ENCODE peak calls at places on chromosomes 6 and 20, in six cellular contexts. One of them, this sample, is unnamed.

GRCh38 chr6:1390071-1390804 is 862 bp downstream of the FOXF2 start:
- DNase-seq in NCI-H82: peak
- DNase-seq in putamen: no peak
- DNase-seq in GM12891: no peak
- DNase-seq in endothelial cell of umbilical vein: peak
- DNase-seq in NCI-H2029 treated with DMSO at 0.1 percent for 48 hours: no peak
- DNase-seq in this sample: peak

GRCh38 chr20:31721408-31722332 is 998 bp downstream of the BCL2L1 start:
- DNase-seq in NCI-H82: peak
- DNase-seq in putamen: no peak
- DNase-seq in NCI-H2029 treated with DMSO at 0.1 percent for 48 hours: no peak
- DNase-seq in GM12891: no peak
- DNase-seq in endothelial cell of umbilical vein: peak
- DNase-seq in this sample: peak

GRCh38 chr20:34979366-34980153 is 23.9 kb downstream of the MYH7B start:
- DNase-seq in endothelial cell of umbilical vein: no peak
- DNase-seq in NCI-H82: peak
- DNase-seq in putamen: no peak
- DNase-seq in GM12891: no peak
- DNase-seq in NCI-H2029 treated with DMSO at 0.1 percent for 48 hours: no peak
- DNase-seq in this sample: no peak

GRCh38 chr6:166534658-166535406 is 51.6 kb downstream of the RAMACL start:
- DNase-seq in GM12891: no peak
- DNase-seq in putamen: peak
- DNase-seq in NCI-H82: no peak
- DNase-seq in NCI-H2029 treated with DMSO at 0.1 percent for 48 hours: no peak
- DNase-seq in endothelial cell of umbilical vein: no peak
- DNase-seq in this sample: no peak

GRCh38 chr6:127641905-127642304 is 64.9 kb downstream of the C6orf58 start:
- DNase-seq in putamen: peak
- DNase-seq in NCI-H82: peak
- DNase-seq in endothelial cell of umbilical vein: peak
- DNase-seq in GM12891: peak
- DNase-seq in NCI-H2029 treated with DMSO at 0.1 percent for 48 hours: no peak
- DNase-seq in this sample: peak

GRCh38 chr6:30158475-30159025 is 2.5 kb downstream of the TRIM10 start:
- DNase-seq in NCI-H82: peak
- DNase-seq in endothelial cell of umbilical vein: no peak
- DNase-seq in putamen: no peak
- DNase-seq in GM12891: no peak
- DNase-seq in NCI-H2029 treated with DMSO at 0.1 percent for 48 hours: no peak
- DNase-seq in this sample: no peak

GRCh38 chr6:89068695-89069094 is 11.9 kb upstream of the PNRC1 start:
- DNase-seq in endothelial cell of umbilical vein: no peak
- DNase-seq in GM12891: no peak
- DNase-seq in putamen: no peak
- DNase-seq in NCI-H82: no peak
- DNase-seq in NCI-H2029 treated with DMSO at 0.1 percent for 48 hours: no peak
- DNase-seq in this sample: no peak

GRCh38 chr20:50221501-50222323 is 31.1 kb downstream of the CEBPB start:
- DNase-seq in putamen: no peak
- DNase-seq in NCI-H2029 treated with DMSO at 0.1 percent for 48 hours: no peak
- DNase-seq in NCI-H82: no peak
- DNase-seq in GM12891: no peak
- DNase-seq in endothelial cell of umbilical vein: no peak
- DNase-seq in this sample: no peak

GRCh38 chr20:10984294-10984693 is 310.5 kb upstream of the JAG1 start:
- DNase-seq in endothelial cell of umbilical vein: no peak
- DNase-seq in GM12891: no peak
- DNase-seq in NCI-H82: no peak
- DNase-seq in putamen: no peak
- DNase-seq in NCI-H2029 treated with DMSO at 0.1 percent for 48 hours: no peak
- DNase-seq in this sample: no peak

GRCh38 chr20:51654060-51654459 is 111.5 kb upstream of the NFATC2 start:
- DNase-seq in NCI-H82: no peak
- DNase-seq in putamen: no peak
- DNase-seq in GM12891: no peak
- DNase-seq in endothelial cell of umbilical vein: no peak
- DNase-seq in NCI-H2029 treated with DMSO at 0.1 percent for 48 hours: no peak
- DNase-seq in this sample: no peak

GRCh38 chr20:6707231-6707870 is 60.1 kb upstream of the BMP2 start:
- DNase-seq in putamen: no peak
- DNase-seq in GM12891: no peak
- DNase-seq in NCI-H82: no peak
- DNase-seq in endothelial cell of umbilical vein: no peak
- DNase-seq in NCI-H2029 treated with DMSO at 0.1 percent for 48 hours: no peak
- DNase-seq in this sample: no peak

GRCh38 chr6:100376103-100376502 is 88.6 kb downstream of the SIM1 start:
- DNase-seq in endothelial cell of umbilical vein: no peak
- DNase-seq in NCI-H82: peak
- DNase-seq in NCI-H2029 treated with DMSO at 0.1 percent for 48 hours: no peak
- DNase-seq in GM12891: no peak
- DNase-seq in putamen: no peak
- DNase-seq in this sample: no peak

GRCh38 chr6:82955841-82956240 is 109.8 kb downstream of the UBE3D start:
- DNase-seq in GM12891: no peak
- DNase-seq in endothelial cell of umbilical vein: no peak
- DNase-seq in putamen: no peak
- DNase-seq in NCI-H2029 treated with DMSO at 0.1 percent for 48 hours: no peak
- DNase-seq in NCI-H82: no peak
- DNase-seq in this sample: no peak

GRCh38 chr6:112215901-112216300 is 38.5 kb downstream of the LAMA4 start:
- DNase-seq in NCI-H2029 treated with DMSO at 0.1 percent for 48 hours: no peak
- DNase-seq in endothelial cell of umbilical vein: no peak
- DNase-seq in GM12891: no peak
- DNase-seq in putamen: no peak
- DNase-seq in NCI-H82: no peak
- DNase-seq in this sample: no peak

GRCh38 chr6:84027340-84028183 is 6.0 kb upstream of the MRAP2 start:
- DNase-seq in endothelial cell of umbilical vein: peak
- DNase-seq in putamen: no peak
- DNase-seq in GM12891: no peak
- DNase-seq in NCI-H82: no peak
- DNase-seq in NCI-H2029 treated with DMSO at 0.1 percent for 48 hours: peak
- DNase-seq in this sample: peak

GRCh38 chr6:7241709-7242645 is 71.0 kb downstream of the SSR1 start:
- DNase-seq in NCI-H2029 treated with DMSO at 0.1 percent for 48 hours: no peak
- DNase-seq in GM12891: no peak
- DNase-seq in NCI-H82: no peak
- DNase-seq in endothelial cell of umbilical vein: no peak
- DNase-seq in putamen: no peak
- DNase-seq in this sample: no peak

GRCh38 chr20:14334306-14334930 is 3.0 kb downstream of the FLRT3 start:
- DNase-seq in NCI-H82: peak
- DNase-seq in putamen: peak
- DNase-seq in NCI-H2029 treated with DMSO at 0.1 percent for 48 hours: peak
- DNase-seq in endothelial cell of umbilical vein: peak
- DNase-seq in GM12891: no peak
- DNase-seq in this sample: peak

GRCh38 chr6:149500085-149500484 is 15.3 kb upstream of the ZC3H12D start:
- DNase-seq in NCI-H2029 treated with DMSO at 0.1 percent for 48 hours: no peak
- DNase-seq in NCI-H82: peak
- DNase-seq in endothelial cell of umbilical vein: no peak
- DNase-seq in GM12891: no peak
- DNase-seq in putamen: no peak
- DNase-seq in this sample: no peak

GRCh38 chr20:23205656-23206055 is 119.5 kb upstream of the CD93 start:
- DNase-seq in NCI-H2029 treated with DMSO at 0.1 percent for 48 hours: no peak
- DNase-seq in putamen: peak
- DNase-seq in NCI-H82: no peak
- DNase-seq in endothelial cell of umbilical vein: peak
- DNase-seq in GM12891: no peak
- DNase-seq in this sample: peak

GRCh38 chr6:88376197-88376596 is 210.1 kb upstream of the CNR1 start:
- DNase-seq in putamen: no peak
- DNase-seq in GM12891: no peak
- DNase-seq in NCI-H2029 treated with DMSO at 0.1 percent for 48 hours: no peak
- DNase-seq in NCI-H82: no peak
- DNase-seq in endothelial cell of umbilical vein: peak
- DNase-seq in this sample: no peak

GRCh38 chr6:85405175-85405852 is 44.6 kb upstream of the NT5E start:
- DNase-seq in GM12891: no peak
- DNase-seq in putamen: no peak
- DNase-seq in endothelial cell of umbilical vein: no peak
- DNase-seq in NCI-H82: no peak
- DNase-seq in NCI-H2029 treated with DMSO at 0.1 percent for 48 hours: no peak
- DNase-seq in this sample: no peak

GRCh38 chr6:67812693-67813092 is 822.4 kb upstream of the ADGRB3 start:
- DNase-seq in GM12891: no peak
- DNase-seq in NCI-H2029 treated with DMSO at 0.1 percent for 48 hours: no peak
- DNase-seq in putamen: no peak
- DNase-seq in endothelial cell of umbilical vein: no peak
- DNase-seq in NCI-H82: no peak
- DNase-seq in this sample: no peak

GRCh38 chr6:52725530-52726192 is 37.6 kb downstream of the GSTA2 start:
- DNase-seq in NCI-H2029 treated with DMSO at 0.1 percent for 48 hours: peak
- DNase-seq in NCI-H82: peak
- DNase-seq in putamen: no peak
- DNase-seq in GM12891: no peak
- DNase-seq in endothelial cell of umbilical vein: no peak
- DNase-seq in this sample: peak

GRCh38 chr20:38307371-38308046 is 3.6 kb downstream of the BPI start:
- DNase-seq in NCI-H82: peak
- DNase-seq in endothelial cell of umbilical vein: no peak
- DNase-seq in putamen: no peak
- DNase-seq in GM12891: no peak
- DNase-seq in NCI-H2029 treated with DMSO at 0.1 percent for 48 hours: no peak
- DNase-seq in this sample: no peak

GRCh38 chr6:44925100-44925739 is 402.9 kb upstream of the RUNX2 start:
- DNase-seq in endothelial cell of umbilical vein: peak
- DNase-seq in GM12891: no peak
- DNase-seq in NCI-H2029 treated with DMSO at 0.1 percent for 48 hours: peak
- DNase-seq in putamen: no peak
- DNase-seq in NCI-H82: peak
- DNase-seq in this sample: no peak

GRCh38 chr6:7146079-7146828 is 38.5 kb downstream of the RREB1 start:
- DNase-seq in NCI-H2029 treated with DMSO at 0.1 percent for 48 hours: peak
- DNase-seq in endothelial cell of umbilical vein: peak
- DNase-seq in NCI-H82: peak
- DNase-seq in GM12891: no peak
- DNase-seq in putamen: no peak
- DNase-seq in this sample: peak

GRCh38 chr6:64250126-64250525 is 614.5 kb downstream of the PHF3 start:
- DNase-seq in putamen: no peak
- DNase-seq in NCI-H2029 treated with DMSO at 0.1 percent for 48 hours: no peak
- DNase-seq in NCI-H82: no peak
- DNase-seq in GM12891: no peak
- DNase-seq in endothelial cell of umbilical vein: no peak
- DNase-seq in this sample: no peak

GRCh38 chr6:3526962-3527796 is 70.3 kb upstream of the SLC22A23 start:
- DNase-seq in endothelial cell of umbilical vein: no peak
- DNase-seq in GM12891: no peak
- DNase-seq in putamen: no peak
- DNase-seq in NCI-H2029 treated with DMSO at 0.1 percent for 48 hours: no peak
- DNase-seq in NCI-H82: peak
- DNase-seq in this sample: no peak

GRCh38 chr20:37471741-37472235 is 49.3 kb upstream of the NNAT start:
- DNase-seq in GM12891: no peak
- DNase-seq in endothelial cell of umbilical vein: no peak
- DNase-seq in NCI-H82: no peak
- DNase-seq in putamen: no peak
- DNase-seq in NCI-H2029 treated with DMSO at 0.1 percent for 48 hours: no peak
- DNase-seq in this sample: no peak

GRCh38 chr6:84798257-84798656 is 33.9 kb upstream of the TBX18 start:
- DNase-seq in GM12891: no peak
- DNase-seq in putamen: no peak
- DNase-seq in NCI-H82: no peak
- DNase-seq in NCI-H2029 treated with DMSO at 0.1 percent for 48 hours: no peak
- DNase-seq in endothelial cell of umbilical vein: peak
- DNase-seq in this sample: no peak

GRCh38 chr20:41142914-41143313 is 5.6 kb downstream of the PLCG1 start:
- DNase-seq in GM12891: no peak
- DNase-seq in endothelial cell of umbilical vein: no peak
- DNase-seq in NCI-H82: no peak
- DNase-seq in putamen: no peak
- DNase-seq in NCI-H2029 treated with DMSO at 0.1 percent for 48 hours: no peak
- DNase-seq in this sample: no peak

GRCh38 chr20:61205769-61206168 is 46.3 kb upstream of the CDH4 start:
- DNase-seq in NCI-H82: no peak
- DNase-seq in NCI-H2029 treated with DMSO at 0.1 percent for 48 hours: no peak
- DNase-seq in putamen: no peak
- DNase-seq in GM12891: no peak
- DNase-seq in endothelial cell of umbilical vein: no peak
- DNase-seq in this sample: no peak

GRCh38 chr6:85726206-85726605 is 83.5 kb upstream of the SYNCRIP start:
- DNase-seq in NCI-H82: peak
- DNase-seq in putamen: no peak
- DNase-seq in NCI-H2029 treated with DMSO at 0.1 percent for 48 hours: no peak
- DNase-seq in endothelial cell of umbilical vein: no peak
- DNase-seq in GM12891: no peak
- DNase-seq in this sample: no peak

GRCh38 chr6:107154131-107154906 is 39.0 kb upstream of the BEND3 start:
- DNase-seq in NCI-H82: no peak
- DNase-seq in NCI-H2029 treated with DMSO at 0.1 percent for 48 hours: peak
- DNase-seq in endothelial cell of umbilical vein: no peak
- DNase-seq in GM12891: no peak
- DNase-seq in putamen: no peak
- DNase-seq in this sample: peak

GRCh38 chr6:4008324-4009047 is 70.5 kb downstream of the FAM217A start:
- DNase-seq in putamen: peak
- DNase-seq in NCI-H2029 treated with DMSO at 0.1 percent for 48 hours: peak
- DNase-seq in NCI-H82: peak
- DNase-seq in GM12891: no peak
- DNase-seq in endothelial cell of umbilical vein: peak
- DNase-seq in this sample: no peak

GRCh38 chr6:10555625-10556309 is 34.6 kb downstream of the GCNT2 start:
- DNase-seq in GM12891: no peak
- DNase-seq in NCI-H2029 treated with DMSO at 0.1 percent for 48 hours: peak
- DNase-seq in putamen: peak
- DNase-seq in NCI-H82: peak
- DNase-seq in endothelial cell of umbilical vein: peak
- DNase-seq in this sample: peak

GRCh38 chr6:137745321-137745720 is 121.7 kb upstream of the TNFAIP3 start:
- DNase-seq in GM12891: no peak
- DNase-seq in NCI-H2029 treated with DMSO at 0.1 percent for 48 hours: no peak
- DNase-seq in NCI-H82: no peak
- DNase-seq in putamen: no peak
- DNase-seq in endothelial cell of umbilical vein: no peak
- DNase-seq in this sample: no peak

GRCh38 chr20:2332711-2333110 is 36.9 kb downstream of the TGM3 start:
- DNase-seq in GM12891: no peak
- DNase-seq in putamen: no peak
- DNase-seq in NCI-H82: no peak
- DNase-seq in NCI-H2029 treated with DMSO at 0.1 percent for 48 hours: no peak
- DNase-seq in endothelial cell of umbilical vein: no peak
- DNase-seq in this sample: no peak

GRCh38 chr6:3867616-3868502 is 18.7 kb downstream of the FAM50B start:
- DNase-seq in NCI-H82: no peak
- DNase-seq in NCI-H2029 treated with DMSO at 0.1 percent for 48 hours: no peak
- DNase-seq in endothelial cell of umbilical vein: no peak
- DNase-seq in GM12891: no peak
- DNase-seq in putamen: no peak
- DNase-seq in this sample: no peak